ENCODE peak calls at places on chromosomes 7 and 10, in nine cellular contexts. Y, J, Q, W, P, A, O, H and C are unnamed samples.

GRCh38 chr7:134546903-134547737 is 1.8 kb upstream of the AKR1B15 start:
- DNase-seq in Y (peak), J (peak), Q (peak), W (peak), P (peak), A (no peak), O (peak), H (peak), C (peak)

GRCh38 chr10:77983384-77984341 is 45.7 kb downstream of the POLR3A start:
- DNase-seq in Y (no peak), J (no peak), Q (peak), W (no peak), P (peak), A (no peak), O (no peak), H (no peak), C (no peak)

GRCh38 chr10:122051609-122052385 is 62.8 kb downstream of the TACC2 start:
- DNase-seq in Y (peak), J (no peak), Q (peak), W (no peak), P (peak), A (peak), O (no peak), H (no peak), C (peak)

GRCh38 chr10:3395487-3395886 is 222.9 kb upstream of the PITRM1 start:
- DNase-seq in Y (no peak), J (no peak), Q (no peak), W (no peak), P (no peak), A (no peak), O (no peak), H (no peak), C (no peak)

GRCh38 chr10:120475844-120476791 is 19.1 kb downstream of the PLPP4 start:
- DNase-seq in Y (no peak), J (no peak), Q (no peak), W (no peak), P (no peak), A (no peak), O (no peak), H (no peak), C (peak)

GRCh38 chr7:72493850-72494661 is 81.9 kb upstream of the CALN1 start:
- DNase-seq in Y (no peak), J (peak), Q (peak), W (peak), P (peak), A (no peak), O (peak), H (peak), C (peak)

GRCh38 chr7:35316549-35316948 is 62.6 kb upstream of the TBX20 start:
- DNase-seq in Y (no peak), J (no peak), Q (no peak), W (no peak), P (peak), A (no peak), O (no peak), H (no peak), C (no peak)

GRCh38 chr7:51367614-51367968 is 51.0 kb upstream of the COBL start:
- DNase-seq in Y (no peak), J (no peak), Q (no peak), W (no peak), P (no peak), A (no peak), O (no peak), H (no peak), C (no peak)

GRCh38 chr10:48287417-48288391 is 13.2 kb upstream of the FRMPD2 start:
- DNase-seq in Y (no peak), J (no peak), Q (no peak), W (no peak), P (no peak), A (peak), O (no peak), H (no peak), C (no peak)

GRCh38 chr7:103637726-103638125 is 191.7 kb upstream of the SLC26A5 start:
- DNase-seq in Y (no peak), J (no peak), Q (peak), W (no peak), P (peak), A (no peak), O (no peak), H (no peak), C (no peak)

GRCh38 chr7:76122516-76123239 is 74.8 kb downstream of the MDH2 start:
- DNase-seq in Y (no peak), J (no peak), Q (no peak), W (no peak), P (no peak), A (no peak), O (no peak), H (no peak), C (no peak)

GRCh38 chr10:124403548-124403947 is 15.2 kb downstream of the OAT start:
- DNase-seq in Y (no peak), J (no peak), Q (peak), W (no peak), P (peak), A (peak), O (no peak), H (no peak), C (no peak)

GRCh38 chr10:131819241-131820072 is 81.4 kb upstream of the PPP2R2D start:
- DNase-seq in Y (peak), J (no peak), Q (no peak), W (no peak), P (no peak), A (no peak), O (no peak), H (no peak), C (peak)

GRCh38 chr10:124650820-124651401 is 93.3 kb downstream of the FAM53B start:
- DNase-seq in Y (no peak), J (peak), Q (no peak), W (peak), P (no peak), A (no peak), O (peak), H (peak), C (no peak)

GRCh38 chr7:91140286-91140685 is 123.9 kb upstream of the FZD1 start:
- DNase-seq in Y (no peak), J (no peak), Q (no peak), W (no peak), P (no peak), A (no peak), O (no peak), H (no peak), C (no peak)

GRCh38 chr7:148611692-148612091 is 21.1 kb downstream of the C7orf33 start:
- DNase-seq in Y (no peak), J (no peak), Q (no peak), W (no peak), P (no peak), A (no peak), O (no peak), H (no peak), C (no peak)

GRCh38 chr10:75643944-75644820 is 212.8 kb downstream of the LRMDA start:
- DNase-seq in Y (no peak), J (no peak), Q (no peak), W (no peak), P (no peak), A (no peak), O (no peak), H (no peak), C (no peak)

GRCh38 chr7:26673858-26674257 is 190.5 kb downstream of the SKAP2 start:
- DNase-seq in Y (no peak), J (no peak), Q (no peak), W (no peak), P (no peak), A (no peak), O (no peak), H (no peak), C (no peak)

GRCh38 chr7:70913924-70914323 is 218.0 kb upstream of the GALNT17 start:
- DNase-seq in Y (no peak), J (no peak), Q (no peak), W (no peak), P (no peak), A (no peak), O (no peak), H (no peak), C (no peak)

GRCh38 chr10:1526427-1527055 is 210.8 kb downstream of the ADARB2 start:
- DNase-seq in Y (peak), J (no peak), Q (no peak), W (no peak), P (no peak), A (no peak), O (no peak), H (no peak), C (no peak)

GRCh38 chr10:97499561-97500296 is 1.0 kb downstream of the UBTD1 start:
- DNase-seq in Y (peak), J (no peak), Q (peak), W (no peak), P (peak), A (no peak), O (peak), H (no peak), C (peak)

GRCh38 chr7:93178213-93178612 is 30.0 kb upstream of the SAMD9L start:
- DNase-seq in Y (no peak), J (no peak), Q (peak), W (no peak), P (peak), A (no peak), O (no peak), H (no peak), C (no peak)

GRCh38 chr7:14446829-14447228 is 455.7 kb downstream of the DGKB start:
- DNase-seq in Y (no peak), J (no peak), Q (no peak), W (no peak), P (no peak), A (no peak), O (peak), H (no peak), C (no peak)

GRCh38 chr7:132430863-132431822 is 145.1 kb downstream of the PLXNA4 start:
- DNase-seq in Y (no peak), J (no peak), Q (peak), W (no peak), P (peak), A (peak), O (peak), H (no peak), C (no peak)

GRCh38 chr7:115274-115911 is 77.0 kb upstream of the FAM20C start:
- DNase-seq in Y (no peak), J (no peak), Q (peak), W (no peak), P (peak), A (no peak), O (no peak), H (no peak), C (no peak)

GRCh38 chr7:150476819-150477631 is 26.6 kb downstream of the GIMAP8 start:
- DNase-seq in Y (no peak), J (peak), Q (no peak), W (no peak), P (no peak), A (no peak), O (no peak), H (no peak), C (no peak)

GRCh38 chr10:2081501-2081900 is 344.2 kb upstream of the ADARB2 start:
- DNase-seq in Y (no peak), J (no peak), Q (no peak), W (no peak), P (no peak), A (no peak), O (no peak), H (no peak), C (no peak)

GRCh38 chr10:84138478-84139125 is 707 bp upstream of the GHITM start:
- DNase-seq in Y (peak), J (peak), Q (peak), W (peak), P (no peak), A (no peak), O (peak), H (peak), C (peak)

GRCh38 chr7:21618706-21619105 is 75.9 kb downstream of the DNAH11 start:
- DNase-seq in Y (no peak), J (no peak), Q (no peak), W (no peak), P (no peak), A (no peak), O (no peak), H (no peak), C (no peak)

GRCh38 chr10:78362406-78363022 is 328.9 kb downstream of the RPS24 start:
- DNase-seq in Y (no peak), J (no peak), Q (no peak), W (no peak), P (no peak), A (no peak), O (peak), H (no peak), C (peak)

GRCh38 chr10:129963076-129963830 is 821 bp downstream of the EBF3 start:
- DNase-seq in Y (peak), J (no peak), Q (no peak), W (no peak), P (peak), A (no peak), O (no peak), H (no peak), C (no peak)

GRCh38 chr10:46031648-46032532 is 1.5 kb upstream of the NCOA4 start:
- DNase-seq in Y (no peak), J (no peak), Q (no peak), W (no peak), P (peak), A (no peak), O (no peak), H (no peak), C (no peak)

GRCh38 chr10:34116780-34117179 is 698.3 kb downstream of the PARD3 start:
- DNase-seq in Y (no peak), J (no peak), Q (no peak), W (no peak), P (no peak), A (no peak), O (no peak), H (no peak), C (no peak)

GRCh38 chr7:74092964-74093339 is 9.3 kb downstream of the LIMK1 start:
- DNase-seq in Y (peak), J (no peak), Q (no peak), W (no peak), P (no peak), A (no peak), O (peak), H (no peak), C (peak)

GRCh38 chr7:84060760-84061261 is 133.8 kb downstream of the SEMA3A start:
- DNase-seq in Y (no peak), J (no peak), Q (no peak), W (no peak), P (peak), A (no peak), O (no peak), H (no peak), C (no peak)

GRCh38 chr10:133325761-133326463 is 10.8 kb downstream of the CALY start:
- DNase-seq in Y (peak), J (no peak), Q (no peak), W (no peak), P (no peak), A (no peak), O (no peak), H (no peak), C (peak)

GRCh38 chr7:100157069-100157333 is 1.5 kb downstream of the TRAPPC14 start:
- DNase-seq in Y (no peak), J (no peak), Q (no peak), W (no peak), P (no peak), A (no peak), O (no peak), H (no peak), C (no peak)

GRCh38 chr10:94200148-94200846 is 162.4 kb downstream of the NOC3L start:
- DNase-seq in Y (no peak), J (no peak), Q (no peak), W (no peak), P (no peak), A (no peak), O (no peak), H (no peak), C (no peak)